ENCODE peak calls at places on chromosomes 1 and 21, in five cellular contexts. H is stimulated activated CD4-positive, alpha-beta T cell treated with anti-CD3 and anti-CD28 coated beads, Interleukin-2, amount 100 ng/mL, for 48 hours; J is stimulated activated effector memory CD8-positive, alpha-beta T cell treated with anti-CD3 and anti-CD28 coated beads, Interleukin-12 subunit alpha, Interleukin-12 subunit beta, amount 100 ng/mL, for 72 hours; Q is uterus; P is NCI-H2171 treated with DMSO at 0.1 percent for 48 hours. E is an unnamed sample.
A peak's percentile ranks its signal among the peaks of the same experiment; 100 is the strongest.

GRCh38 chr1:108028841-108029401 is 63.9 kb upstream of the VAV3 start:
- DNase-seq in H (no peak), J (no peak), Q (no peak), P (no peak), E (no peak)

GRCh38 chr1:96559181-96559580 is 162.4 kb upstream of the PTBP2 start:
- DNase-seq in H (no peak), J (no peak), Q (no peak), P (peak; percentile 62), E (no peak)

GRCh38 chr1:42085596-42085995 is 67.6 kb upstream of the GUCA2B start:
- DNase-seq in H (no peak), J (no peak), Q (no peak), P (no peak), E (peak; percentile 17)

GRCh38 chr1:206489980-206490534 is 17.3 kb upstream of the RASSF5 start:
- DNase-seq in H (peak; percentile 82), J (peak; percentile 89), Q (peak; percentile 76), P (peak; percentile 48), E (peak; percentile 96)

GRCh38 chr1:91754348-91754747 is 131.6 kb downstream of the TGFBR3 start:
- DNase-seq in H (peak; percentile 56), J (peak; percentile 79), Q (no peak), P (no peak), E (no peak)

GRCh38 chr1:22962558-22962957 is 10.1 kb downstream of the LACTBL1 start:
- DNase-seq in H (no peak), J (no peak), Q (no peak), P (no peak), E (no peak)

GRCh38 chr21:42806489-42807140 is 72.7 kb downstream of the WDR4 start:
- DNase-seq in H (no peak), J (no peak), Q (no peak), P (no peak), E (no peak)

GRCh38 chr1:11790880-11791715 is 14.7 kb downstream of the MTHFR start:
- DNase-seq in H (no peak), J (no peak), Q (peak; percentile 93), P (no peak), E (peak; percentile 27)

E was measured in H7.